ENCODE peak calls at places on chromosomes 3 and 15, in eight cellular contexts. Z is LoVo; M is posterior vena cava; U is NCI-H1092; Q is thoracic aorta; D is activated CD8-positive, alpha-beta memory T cell treated with anti-CD3 and anti-CD28 coated beads for 1 hour; B is RWPE1; Y is heart right ventricle. T is an unnamed sample.

GRCh38 chr15:80570553-80570952 is 124.6 kb upstream of the ABHD17C start:
- DNase-seq in Y (no peak), D (no peak), M (no peak), B (no peak), Q (no peak), U (no peak), Z (no peak), T (no peak)

GRCh38 chr3:71302604-71303003 is 280.9 kb downstream of the FOXP1 start:
- DNase-seq in U (no peak), B (no peak), Q (no peak), Y (no peak), D (no peak), M (no peak), Z (no peak), T (no peak)

GRCh38 chr3:42264399-42265058 is 1.5 kb downstream of the CCK start:
- DNase-seq in M (no peak), Q (no peak), B (peak), Z (no peak), D (peak), U (no peak), Y (no peak), T (peak)

GRCh38 chr3:50226888-50227389 is 9.1 kb upstream of the GNAI2 start:
- DNase-seq in U (no peak), Q (no peak), Y (no peak), B (no peak), M (peak), Z (peak), D (no peak), T (peak)

GRCh38 chr15:64623347-64624024 is 151.9 kb downstream of the RBPMS2 start:
- DNase-seq in U (no peak), B (no peak), Q (no peak), D (no peak), Z (no peak), M (no peak), Y (no peak), T (peak)

GRCh38 chr3:8793242-8793641 is 23.8 kb upstream of the OXTR start:
- DNase-seq in U (no peak), Z (no peak), B (peak), D (no peak), Q (no peak), M (no peak), Y (no peak), T (no peak)

GRCh38 chr3:185645596-185646381 is 59.7 kb downstream of the SENP2 start:
- DNase-seq in M (no peak), U (no peak), D (no peak), Y (no peak), B (no peak), Q (no peak), Z (no peak), T (no peak)

GRCh38 chr15:91790826-91791225 is 62.7 kb upstream of the SLCO3A1 start:
- DNase-seq in Y (no peak), B (peak), U (no peak), Q (no peak), D (no peak), M (no peak), Z (no peak), T (no peak)

GRCh38 chr3:157282261-157283191 is 122.6 kb upstream of the CCNL1 start:
- DNase-seq in Z (no peak), U (no peak), Y (no peak), B (peak), Q (no peak), M (peak), D (no peak), T (no peak)

GRCh38 chr3:114128231-114128630 is 50.6 kb downstream of the DRD3 start:
- DNase-seq in U (no peak), M (no peak), B (no peak), Z (no peak), D (no peak), Y (no peak), Q (no peak), T (no peak)

GRCh38 chr15:26179906-26180305 is 316.8 kb upstream of the ATP10A start:
- DNase-seq in B (no peak), M (no peak), D (no peak), Q (no peak), Z (no peak), U (no peak), Y (no peak), T (no peak)

GRCh38 chr15:71755092-71755491 is 55.3 kb upstream of the NR2E3 start:
- DNase-seq in D (no peak), Y (no peak), Z (no peak), Q (no peak), U (no peak), B (no peak), M (no peak), T (no peak)

GRCh38 chr3:115381573-115381912 is 234.5 kb upstream of the ZBTB20 start:
- DNase-seq in B (no peak), U (no peak), D (no peak), M (no peak), Y (peak), Z (no peak), Q (no peak), T (no peak)

GRCh38 chr3:17605032-17605431 is 137.4 kb downstream of the TBC1D5 start:
- DNase-seq in B (peak), Y (no peak), U (no peak), Z (peak), M (no peak), D (no peak), Q (no peak), T (no peak)

GRCh38 chr15:84142888-84143337 is 92.7 kb upstream of the GOLGA6L4 start:
- DNase-seq in D (peak), Z (peak), U (peak), Q (no peak), Y (peak), B (peak), M (no peak), T (peak)

GRCh38 chr3:8470801-8471200 is 30.8 kb upstream of the LMCD1 start:
- DNase-seq in Y (no peak), Q (no peak), Z (no peak), D (no peak), U (no peak), B (no peak), M (no peak), T (no peak)

GRCh38 chr3:39196034-39196433 is 3.6 kb upstream of the XIRP1 start:
- DNase-seq in D (no peak), M (no peak), Y (no peak), Z (no peak), U (no peak), B (no peak), Q (no peak), T (no peak)

GRCh38 chr3:113685956-113686721 is 10.3 kb downstream of the USF3 start:
- DNase-seq in B (no peak), U (no peak), Y (no peak), D (no peak), Z (no peak), M (no peak), Q (no peak), T (no peak)

GRCh38 chr15:45521596-45522167 is 873 bp downstream of the SLC30A4 start:
- DNase-seq in U (no peak), B (peak), Z (peak), Q (no peak), Y (no peak), D (no peak), M (no peak), T (no peak)

GRCh38 chr15:100723323-100723801 is 121.0 kb downstream of the ASB7 start:
- DNase-seq in D (no peak), M (no peak), Q (no peak), Y (no peak), Z (peak), B (no peak), U (no peak), T (no peak)

GRCh38 chr3:134903840-134904239 is 108.8 kb downstream of the EPHB1 start:
- DNase-seq in B (no peak), Q (no peak), U (no peak), M (no peak), D (no peak), Z (no peak), Y (no peak), T (no peak)

GRCh38 chr3:152376351-152377183 is 107.8 kb downstream of the MBNL1 start:
- DNase-seq in Q (no peak), M (no peak), Z (no peak), B (no peak), Y (no peak), D (no peak), U (no peak), T (no peak)

GRCh38 chr3:168467085-168467714 is 371.5 kb upstream of the GOLIM4 start:
- DNase-seq in M (no peak), Y (peak), B (no peak), D (no peak), Q (no peak), U (peak), Z (no peak), T (no peak)

GRCh38 chr3:101311676-101312075 is 8.7 kb downstream of the IMPG2 start:
- DNase-seq in U (no peak), B (no peak), D (no peak), Y (no peak), M (no peak), Z (no peak), Q (no peak), T (no peak)

GRCh38 chr15:99174567-99174966 is 69.7 kb downstream of the SYNM start:
- DNase-seq in Z (no peak), Y (peak), D (no peak), U (no peak), B (no peak), M (no peak), Q (no peak), T (no peak)

GRCh38 chr3:42704136-42704841 is 1.7 kb upstream of the HHATL start:
- DNase-seq in M (no peak), Q (no peak), B (no peak), Y (no peak), U (no peak), Z (no peak), D (no peak), T (no peak)

GRCh38 chr3:41094351-41094750 is 105.0 kb upstream of the CTNNB1 start:
- DNase-seq in M (no peak), Q (no peak), Y (no peak), Z (no peak), D (no peak), U (no peak), B (no peak), T (no peak)

GRCh38 chr3:15796771-15797599 is 794 bp downstream of the ANKRD28 start:
- DNase-seq in Q (no peak), D (no peak), M (no peak), U (no peak), Z (peak), B (peak), Y (no peak), T (no peak)

T was measured in activated CD4-positive, alpha-beta memory T cell treated with anti-CD3 and anti-CD28 coated beads for 36 hours.